ENCODE peak calls at places on chromosomes 16 and 17, in five cellular contexts. Z is cardiac muscle cell, R is progenitor cell of endocrine pancreas, P is fibroblast of pulmonary artery, C is colonic mucosa. S is an unnamed sample.

GRCh38 chr16:73976661-73977060 is 320.0 kb upstream of the PSMD7 start:
- DNase-seq in Z (no peak), R (no peak), P (no peak), C (no peak), S (no peak)

GRCh38 chr16:22229881-22230280 is 23.8 kb downstream of the EEF2K start:
- DNase-seq in Z (peak; percentile 77), R (no peak), P (no peak), C (no peak), S (no peak)

GRCh38 chr16:84199097-84199496 is 8.1 kb downstream of the ADAD2 start:
- DNase-seq in Z (no peak), R (no peak), P (no peak), C (no peak), S (no peak)

GRCh38 chr16:47519543-47519942 is 58.4 kb downstream of the PHKB start:
- DNase-seq in Z (peak; percentile 43), R (no peak), P (no peak), C (no peak), S (no peak)

GRCh38 chr17:73192219-73192893 is 499 bp upstream of the COG1 start:
- DNase-seq in Z (peak; percentile 85), R (peak; percentile 52), P (peak; percentile 60), C (peak; percentile 72), S (peak; percentile 63)

GRCh38 chr16:68400083-68400923 is 48.0 kb downstream of the SMPD3 start:
- DNase-seq in Z (no peak), R (no peak), P (no peak), C (no peak), S (no peak)

GRCh38 chr17:11921296-11921695 is 76.0 kb downstream of the ZNF18 start:
- DNase-seq in Z (no peak), R (no peak), P (no peak), C (no peak), S (no peak)

GRCh38 chr16:9102379-9102778 is 10.9 kb downstream of the HAPSTR1 start:
- DNase-seq in Z (no peak), R (no peak), P (peak; percentile 80), C (no peak), S (no peak)

GRCh38 chr16:30641378-30641982 is 9.3 kb upstream of the PRR14 start:
- DNase-seq in Z (no peak), R (no peak), P (no peak), C (no peak), S (no peak)

GRCh38 chr17:66540131-66540781 is 237.8 kb downstream of the PRKCA start:
- DNase-seq in Z (no peak), R (no peak), P (peak; percentile 83), C (no peak), S (no peak)

GRCh38 chr17:50037321-50038107 is 18.4 kb upstream of the ITGA3 start:
- DNase-seq in Z (no peak), R (no peak), P (peak; percentile 78), C (peak; percentile 49), S (no peak)

GRCh38 chr17:21160401-21160800 is 33.6 kb downstream of the DHRS7B start:
- DNase-seq in Z (no peak), R (no peak), P (peak; percentile 21), C (no peak), S (no peak)

GRCh38 chr17:65495255-65496060 is 66.0 kb downstream of the AXIN2 start:
- DNase-seq in Z (peak; percentile 23), R (peak; percentile 21), P (no peak), C (peak; percentile 31), S (no peak)

GRCh38 chr17:68398731-68399637 is 58.3 kb downstream of the WIPI1 start:
- DNase-seq in Z (peak; percentile 71), R (peak; percentile 45), P (peak; percentile 83), C (peak; percentile 45), S (peak; percentile 23)

GRCh38 chr16:69329369-69330285 is 761 bp downstream of the PDF start:
- DNase-seq in Z (no peak), R (no peak), P (peak; percentile 17), C (peak; percentile 49), S (peak; percentile 7)

GRCh38 chr16:65845466-65846209 is 520.9 kb upstream of the CDH5 start:
- DNase-seq in Z (no peak), R (no peak), P (peak; percentile 17), C (no peak), S (no peak)

GRCh38 chr16:50261707-50262235 is 4.6 kb upstream of the ADCY7 start:
- DNase-seq in Z (no peak), R (no peak), P (no peak), C (peak; percentile 26), S (no peak)

GRCh38 chr17:44353656-44354331 is 8.7 kb downstream of the GRN start:
- DNase-seq in Z (peak; percentile 64), R (no peak), P (no peak), C (no peak), S (no peak)

GRCh38 chr16:78925071-78925714 is 675.3 kb downstream of the MAF start:
- DNase-seq in Z (peak; percentile 23), R (no peak), P (no peak), C (peak; percentile 32), S (no peak)

GRCh38 chr17:40031706-40032105 is 16.5 kb downstream of the CSF3 start:
- DNase-seq in Z (no peak), R (no peak), P (no peak), C (no peak), S (no peak)

GRCh38 chr17:40033339-40033738 is 18.1 kb downstream of the CSF3 start:
- DNase-seq in Z (no peak), R (no peak), P (no peak), C (no peak), S (no peak)

GRCh38 chr17:40032322-40033320 is 17.4 kb downstream of the CSF3 start:
- DNase-seq in Z (no peak), R (no peak), P (no peak), C (peak; percentile 89), S (no peak)

GRCh38 chr17:40034426-40035161 is 19.4 kb downstream of the CSF3 start:
- DNase-seq in Z (no peak), R (no peak), P (no peak), C (no peak), S (no peak)

DNA sequence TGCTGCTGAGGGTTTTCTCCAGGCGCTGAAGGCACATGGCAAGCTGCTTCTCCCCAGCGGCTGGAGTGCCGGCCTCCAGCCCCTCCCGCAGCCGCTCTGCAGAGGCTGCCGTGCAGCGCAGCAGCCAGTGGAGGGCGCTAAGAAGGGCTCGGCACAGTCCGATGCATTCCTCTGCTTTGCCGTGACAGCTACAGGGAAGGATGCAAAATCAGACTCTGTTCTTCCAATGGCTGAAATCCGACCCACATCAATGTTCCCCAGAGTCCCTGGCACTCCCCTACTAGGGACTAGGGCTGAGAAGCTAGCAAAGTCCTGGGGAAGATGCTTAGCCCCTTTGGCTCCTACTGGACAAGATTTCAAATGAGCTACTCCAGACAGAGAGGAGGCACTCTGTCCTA is 19.0 kb downstream of the MED24 start:
- DNase-seq in Z (peak; percentile 76), R (no peak), P (peak; percentile 61), C (no peak), S (no peak)
- TF ChIP-seq CTCF in Z (peak; percentile 82), R (peak; percentile 63), P (peak; percentile 83), C (peak; percentile 44), S (no peak)

DNA sequence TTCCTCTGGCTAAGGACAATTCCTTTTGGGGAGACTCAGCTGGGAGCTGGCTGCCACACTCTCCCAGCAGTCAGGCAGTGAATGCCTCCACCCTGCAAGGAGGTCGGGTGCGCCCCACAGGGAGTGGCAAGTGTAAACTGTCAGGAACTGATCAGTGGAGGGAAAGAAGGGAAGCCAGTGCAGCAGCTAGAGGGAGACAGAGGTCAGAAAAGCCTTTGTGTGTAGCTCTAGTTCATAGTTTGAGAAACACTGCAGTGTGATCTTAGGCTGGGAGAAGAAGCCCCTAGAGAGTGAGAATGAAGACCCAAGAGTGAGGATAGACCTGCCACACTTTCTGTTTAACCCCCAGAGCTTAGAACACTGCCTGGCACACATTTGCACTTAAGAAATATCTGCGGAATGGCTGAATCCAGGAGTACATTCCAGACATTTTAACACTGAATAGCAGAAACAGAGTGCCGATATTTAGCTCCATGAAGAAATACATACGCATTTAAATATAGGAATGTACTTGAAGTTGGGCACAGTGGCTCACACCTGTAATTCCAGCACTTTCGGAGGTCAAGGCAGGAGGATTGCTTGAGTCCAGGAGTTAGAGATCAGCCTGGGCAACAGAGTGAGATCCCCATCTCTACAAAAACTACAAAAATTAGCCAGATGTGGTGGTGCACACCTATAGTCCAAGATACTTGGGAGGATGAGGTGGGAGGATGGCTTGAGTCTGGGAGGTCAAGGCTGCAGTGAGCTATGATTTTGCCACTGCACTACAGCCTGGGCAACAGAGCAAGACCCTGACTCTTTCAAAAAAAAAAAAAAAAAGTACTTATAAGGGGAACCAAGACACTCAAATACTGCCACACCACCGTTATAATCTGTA is 11.1 kb upstream of the SLC5A11 start:
- DNase-seq in Z (peak; percentile 54), R (no peak), P (peak; percentile 59), C (peak; percentile 82), S (no peak)
- TF ChIP-seq CTCF in Z (peak; percentile 74), R (peak; percentile 53), P (peak; percentile 89), C (peak; percentile 47), S (no peak)

DNA sequence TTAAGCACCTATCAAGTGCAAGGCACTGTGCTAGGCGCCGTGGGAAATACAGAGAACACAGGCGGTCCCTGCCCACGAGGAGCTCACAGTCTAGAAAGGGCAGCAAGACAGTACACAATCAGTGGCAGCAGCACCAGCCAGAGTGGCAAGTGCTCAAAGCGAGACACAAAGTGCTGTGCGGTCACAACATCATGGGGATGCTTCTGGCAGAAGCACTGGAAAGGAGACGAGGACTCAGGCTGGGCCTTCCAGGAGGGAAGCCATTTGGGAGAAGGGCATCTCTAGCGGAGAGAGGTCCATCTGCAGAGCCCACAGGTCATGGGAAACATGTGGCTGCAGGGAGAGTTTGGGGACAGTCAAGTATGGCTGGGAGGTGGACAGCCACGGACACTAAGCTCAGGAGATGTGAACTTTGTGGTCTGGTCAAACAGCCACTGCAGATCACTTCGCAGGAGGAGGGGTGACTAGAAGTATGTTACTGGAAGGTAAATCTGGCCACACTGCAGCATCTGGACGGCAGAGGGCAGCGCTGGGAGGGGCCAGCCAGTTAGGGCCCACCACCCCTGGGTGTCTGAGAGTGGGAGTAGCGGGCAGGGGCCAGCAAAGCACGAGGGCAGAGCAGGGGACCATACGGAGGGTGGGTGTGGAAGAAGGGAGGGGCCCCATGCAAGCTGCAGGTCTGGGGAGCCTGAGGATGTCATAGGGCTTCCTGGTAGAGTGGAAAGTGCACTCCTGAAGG is 71.1 kb downstream of the N4BP1 start:
- DNase-seq in Z (peak; percentile 32), R (no peak), P (no peak), C (peak; percentile 3), S (no peak)
- TF ChIP-seq CTCF in Z (peak; percentile 53), R (peak; percentile 52), P (peak; percentile 46), C (peak; percentile 14), S (no peak)

GRCh38 chr16:28553776-28554633 is at the start of gene SGF29:
- DNase-seq in Z (peak; percentile 94), R (peak; percentile 77), P (peak; percentile 96), C (peak; percentile 94), S (peak; percentile 86)
- TF ChIP-seq CTCF in Z (peak; percentile 24), R (peak; percentile 34), P (peak; percentile 10), C (no peak), S (no peak)

GRCh38 chr17:77145635-77146632 is 5.2 kb downstream of the SEC14L1 start:
- DNase-seq in Z (peak; percentile 77), R (no peak), P (peak; percentile 82), C (peak; percentile 52), S (no peak)
- TF ChIP-seq CTCF in Z (peak; percentile 36), R (no peak), P (peak; percentile 34), C (no peak), S (no peak)

GRCh38 chr17:16997514-16998429 is 25.9 kb upstream of the TNFRSF13B start:
- DNase-seq in Z (peak; percentile 36), R (no peak), P (no peak), C (no peak), S (no peak)
- TF ChIP-seq CTCF in Z (no peak), R (no peak), P (no peak), C (no peak), S (no peak)